ENCODE peak calls at places on chromosomes 12 and 14, in ten cellular contexts. One of them, this sample, is unnamed.

GRCh38 chr12:50024804-50025186 is 499 bp downstream of the RACGAP1 start:
- DNase-seq in left lobe of liver: no peak
- DNase-seq in activated CD4-positive, alpha-beta T cell treated with anti-CD3 and anti-CD28 coated beads for 1 hour: no peak
- DNase-seq in H4: no peak
- DNase-seq in activated T-helper 1 cell treated with Interleukin-2 at 50 U/mL for 16 hours: no peak
- DNase-seq in caudate nucleus: no peak
- DNase-seq in ureter: no peak
- DNase-seq in PC-3: no peak
- DNase-seq in Caco-2: no peak
- DNase-seq in fibroblast of lung: no peak
- DNase-seq in this sample: no peak

GRCh38 chr12:54262403-54262925 is 17.5 kb downstream of the CBX5 start:
- DNase-seq in left lobe of liver: peak
- DNase-seq in fibroblast of lung: peak
- DNase-seq in caudate nucleus: no peak
- DNase-seq in activated CD4-positive, alpha-beta T cell treated with anti-CD3 and anti-CD28 coated beads for 1 hour: no peak
- DNase-seq in ureter: no peak
- DNase-seq in Caco-2: peak
- DNase-seq in activated T-helper 1 cell treated with Interleukin-2 at 50 U/mL for 16 hours: no peak
- DNase-seq in PC-3: no peak
- DNase-seq in H4: peak
- DNase-seq in this sample: no peak

GRCh38 chr12:7645395-7646177 is 20.1 kb downstream of the APOBEC1 start:
- DNase-seq in ureter: no peak
- DNase-seq in H4: peak
- DNase-seq in fibroblast of lung: peak
- DNase-seq in Caco-2: no peak
- DNase-seq in activated CD4-positive, alpha-beta T cell treated with anti-CD3 and anti-CD28 coated beads for 1 hour: no peak
- DNase-seq in left lobe of liver: no peak
- DNase-seq in activated T-helper 1 cell treated with Interleukin-2 at 50 U/mL for 16 hours: no peak
- DNase-seq in caudate nucleus: no peak
- DNase-seq in PC-3: peak
- DNase-seq in this sample: peak

GRCh38 chr14:75604979-75605825 is 26.8 kb downstream of the FLVCR2 start:
- DNase-seq in ureter: peak
- DNase-seq in fibroblast of lung: peak
- DNase-seq in PC-3: no peak
- DNase-seq in activated T-helper 1 cell treated with Interleukin-2 at 50 U/mL for 16 hours: no peak
- DNase-seq in left lobe of liver: no peak
- DNase-seq in caudate nucleus: no peak
- DNase-seq in H4: no peak
- DNase-seq in Caco-2: no peak
- DNase-seq in activated CD4-positive, alpha-beta T cell treated with anti-CD3 and anti-CD28 coated beads for 1 hour: no peak
- DNase-seq in this sample: no peak

GRCh38 chr12:97426485-97427116 is 36.0 kb upstream of the RMST start:
- DNase-seq in activated CD4-positive, alpha-beta T cell treated with anti-CD3 and anti-CD28 coated beads for 1 hour: no peak
- DNase-seq in PC-3: no peak
- DNase-seq in H4: no peak
- DNase-seq in ureter: no peak
- DNase-seq in fibroblast of lung: no peak
- DNase-seq in activated T-helper 1 cell treated with Interleukin-2 at 50 U/mL for 16 hours: no peak
- DNase-seq in left lobe of liver: no peak
- DNase-seq in caudate nucleus: no peak
- DNase-seq in Caco-2: no peak
- DNase-seq in this sample: no peak

GRCh38 chr12:76117067-76117691 is 32.7 kb upstream of the NAP1L1 start:
- DNase-seq in activated T-helper 1 cell treated with Interleukin-2 at 50 U/mL for 16 hours: no peak
- DNase-seq in H4: no peak
- DNase-seq in caudate nucleus: no peak
- DNase-seq in fibroblast of lung: no peak
- DNase-seq in left lobe of liver: no peak
- DNase-seq in PC-3: no peak
- DNase-seq in activated CD4-positive, alpha-beta T cell treated with anti-CD3 and anti-CD28 coated beads for 1 hour: no peak
- DNase-seq in Caco-2: no peak
- DNase-seq in ureter: no peak
- DNase-seq in this sample: no peak

GRCh38 chr12:13074396-13075113 is 28.9 kb downstream of the GSG1 start:
- DNase-seq in Caco-2: no peak
- DNase-seq in H4: no peak
- DNase-seq in ureter: no peak
- DNase-seq in activated T-helper 1 cell treated with Interleukin-2 at 50 U/mL for 16 hours: no peak
- DNase-seq in left lobe of liver: no peak
- DNase-seq in PC-3: no peak
- DNase-seq in activated CD4-positive, alpha-beta T cell treated with anti-CD3 and anti-CD28 coated beads for 1 hour: no peak
- DNase-seq in caudate nucleus: no peak
- DNase-seq in fibroblast of lung: no peak
- DNase-seq in this sample: no peak

GRCh38 chr14:43005807-43006206 is 1399.1 kb downstream of the LRFN5 start:
- DNase-seq in PC-3: peak
- DNase-seq in fibroblast of lung: peak
- DNase-seq in H4: peak
- DNase-seq in activated T-helper 1 cell treated with Interleukin-2 at 50 U/mL for 16 hours: no peak
- DNase-seq in activated CD4-positive, alpha-beta T cell treated with anti-CD3 and anti-CD28 coated beads for 1 hour: no peak
- DNase-seq in ureter: no peak
- DNase-seq in left lobe of liver: no peak
- DNase-seq in caudate nucleus: no peak
- DNase-seq in Caco-2: no peak
- DNase-seq in this sample: no peak

GRCh38 chr14:106024983-106025604 is 498.7 kb downstream of the TMEM121 start:
- DNase-seq in caudate nucleus: no peak
- DNase-seq in fibroblast of lung: no peak
- DNase-seq in activated T-helper 1 cell treated with Interleukin-2 at 50 U/mL for 16 hours: peak
- DNase-seq in H4: no peak
- DNase-seq in Caco-2: no peak
- DNase-seq in activated CD4-positive, alpha-beta T cell treated with anti-CD3 and anti-CD28 coated beads for 1 hour: no peak
- DNase-seq in ureter: no peak
- DNase-seq in PC-3: no peak
- DNase-seq in left lobe of liver: no peak
- DNase-seq in this sample: no peak

GRCh38 chr12:52228366-52228765 is 4.7 kb upstream of the KRT7 start:
- DNase-seq in fibroblast of lung: no peak
- DNase-seq in left lobe of liver: no peak
- DNase-seq in ureter: no peak
- DNase-seq in H4: no peak
- DNase-seq in PC-3: peak
- DNase-seq in caudate nucleus: no peak
- DNase-seq in Caco-2: no peak
- DNase-seq in activated CD4-positive, alpha-beta T cell treated with anti-CD3 and anti-CD28 coated beads for 1 hour: no peak
- DNase-seq in activated T-helper 1 cell treated with Interleukin-2 at 50 U/mL for 16 hours: no peak
- DNase-seq in this sample: no peak

GRCh38 chr12:64556231-64556630 is 54.1 kb upstream of the RASSF3 start:
- DNase-seq in fibroblast of lung: no peak
- DNase-seq in ureter: no peak
- DNase-seq in H4: no peak
- DNase-seq in activated CD4-positive, alpha-beta T cell treated with anti-CD3 and anti-CD28 coated beads for 1 hour: no peak
- DNase-seq in caudate nucleus: no peak
- DNase-seq in PC-3: no peak
- DNase-seq in activated T-helper 1 cell treated with Interleukin-2 at 50 U/mL for 16 hours: no peak
- DNase-seq in Caco-2: no peak
- DNase-seq in left lobe of liver: no peak
- DNase-seq in this sample: no peak

GRCh38 chr14:86662334-86662733 is 1132.4 kb downstream of the FLRT2 start:
- DNase-seq in Caco-2: no peak
- DNase-seq in activated T-helper 1 cell treated with Interleukin-2 at 50 U/mL for 16 hours: no peak
- DNase-seq in activated CD4-positive, alpha-beta T cell treated with anti-CD3 and anti-CD28 coated beads for 1 hour: no peak
- DNase-seq in caudate nucleus: no peak
- DNase-seq in H4: no peak
- DNase-seq in fibroblast of lung: peak
- DNase-seq in ureter: no peak
- DNase-seq in PC-3: no peak
- DNase-seq in left lobe of liver: no peak
- DNase-seq in this sample: no peak

GRCh38 chr12:13203028-13203922 is 6.7 kb downstream of the EMP1 start:
- DNase-seq in H4: no peak
- DNase-seq in activated CD4-positive, alpha-beta T cell treated with anti-CD3 and anti-CD28 coated beads for 1 hour: no peak
- DNase-seq in PC-3: no peak
- DNase-seq in left lobe of liver: no peak
- DNase-seq in activated T-helper 1 cell treated with Interleukin-2 at 50 U/mL for 16 hours: no peak
- DNase-seq in caudate nucleus: no peak
- DNase-seq in Caco-2: peak
- DNase-seq in fibroblast of lung: no peak
- DNase-seq in ureter: peak
- DNase-seq in this sample: no peak